ENCODE peak calls at places on chromosomes 5 and 9, in ten cellular contexts. E is OCI-LY7, Y is body of pancreas, L is left lung, W is fibroblast of the aortic adventitia, X is A549, D is AG09309, M is colonic mucosa, O is stomach, S is uterus. H is an unnamed sample.

GRCh38 chr9:133119039-133119438 is 2.0 kb downstream of the RALGDS start:
- DNase-seq in D (no peak), L (peak), X (no peak), E (no peak), S (peak), M (no peak), W (no peak), O (no peak), Y (no peak), H (no peak)

GRCh38 chr9:28770827-28771226 is 1197.5 kb upstream of the C9orf72 start:
- DNase-seq in X (no peak), S (no peak), D (no peak), O (no peak), W (no peak), M (no peak), E (no peak), Y (no peak), L (no peak), H (no peak)

GRCh38 chr5:132812949-132813598 is at the start of gene SOWAHA:
- DNase-seq in X (peak), Y (peak), W (no peak), L (no peak), M (peak), S (no peak), E (no peak), D (no peak), O (peak), H (no peak)

GRCh38 chr9:106632621-106633020 is 230.3 kb upstream of the ZNF462 start:
- DNase-seq in M (no peak), S (no peak), E (no peak), X (no peak), D (no peak), L (no peak), O (no peak), Y (no peak), W (no peak), H (no peak)

GRCh38 chr5:81044868-81045267 is 84.7 kb downstream of the RASGRF2 start:
- DNase-seq in Y (no peak), S (no peak), X (no peak), O (no peak), W (no peak), L (no peak), D (no peak), M (no peak), E (no peak), H (no peak)

GRCh38 chr9:128148509-128149000 is 698 bp upstream of the LCN2 start:
- DNase-seq in M (no peak), W (no peak), E (no peak), L (peak), X (no peak), S (no peak), D (no peak), Y (no peak), O (no peak), H (no peak)

GRCh38 chr9:97508852-97509251 is 7.4 kb downstream of the TMOD1 start:
- DNase-seq in W (no peak), M (no peak), L (no peak), S (no peak), X (no peak), D (no peak), O (no peak), E (no peak), Y (no peak), H (no peak)

GRCh38 chr9:124567362-124567761 is 60.2 kb upstream of the NR5A1 start:
- DNase-seq in S (no peak), L (no peak), D (no peak), X (no peak), Y (no peak), W (no peak), O (no peak), M (no peak), E (no peak), H (no peak)

GRCh38 chr5:113202904-113203716 is 226.5 kb downstream of the DCP2 start:
- DNase-seq in E (no peak), Y (no peak), L (peak), X (no peak), D (no peak), S (no peak), M (no peak), W (no peak), O (peak), H (no peak)

GRCh38 chr5:56698463-56699381 is 116.6 kb upstream of the MAP3K1 start:
- DNase-seq in Y (no peak), D (no peak), L (no peak), M (no peak), X (no peak), S (no peak), W (no peak), E (no peak), O (peak), H (no peak)

GRCh38 chr5:96083361-96083881 is 121.8 kb upstream of the ELL2 start:
- DNase-seq in X (no peak), E (no peak), S (no peak), D (no peak), O (no peak), M (no peak), W (no peak), Y (no peak), L (no peak), H (no peak)

GRCh38 chr9:79764377-79764776 is 192.6 kb downstream of the TLE4 start:
- DNase-seq in X (peak), L (no peak), O (no peak), M (peak), E (no peak), W (peak), Y (peak), D (peak), S (peak), H (no peak)

GRCh38 chr9:114837923-114838322 is 32.1 kb upstream of the TNFSF15 start:
- DNase-seq in O (no peak), Y (no peak), D (no peak), W (no peak), L (no peak), S (no peak), E (no peak), M (no peak), X (no peak), H (no peak)

GRCh38 chr9:68538200-68538599 is 2.5 kb downstream of the TMEM252 start:
- DNase-seq in L (no peak), S (peak), D (no peak), M (no peak), E (no peak), X (no peak), Y (no peak), W (no peak), O (no peak), H (no peak)

GRCh38 chr5:180815241-180816031 is 12.8 kb upstream of the MGAT1 start:
- DNase-seq in M (no peak), E (no peak), W (no peak), X (no peak), D (no peak), Y (no peak), L (no peak), O (no peak), S (no peak), H (no peak)

GRCh38 chr5:1312993-1313833 is 18.3 kb upstream of the TERT start:
- DNase-seq in L (no peak), X (no peak), O (peak), E (peak), Y (no peak), S (no peak), M (no peak), D (no peak), W (no peak), H (peak)

GRCh38 chr9:119802115-119802514 is 432.9 kb upstream of the BRINP1 start:
- DNase-seq in M (no peak), S (no peak), L (no peak), X (no peak), D (no peak), Y (no peak), O (no peak), W (no peak), E (no peak), H (no peak)

GRCh38 chr9:127121628-127122175 is 733 bp downstream of the ANGPTL2 start:
- DNase-seq in Y (no peak), W (peak), M (no peak), E (no peak), L (no peak), D (no peak), S (peak), O (no peak), X (no peak), H (no peak)
- TF ChIP-seq CTCF in Y (no peak), W (no peak), M (no peak), E (no peak), L (no peak), D (peak), S (no peak), O (no peak), X (no peak), H (no peak)

GRCh38 chr9:14209399-14209990 is 104.4 kb downstream of the NFIB start:
- DNase-seq in M (no peak), Y (no peak), S (no peak), O (no peak), X (no peak), D (no peak), L (no peak), E (no peak), W (no peak), H (no peak)
- H3K4me3 ChIP-seq in M (no peak), Y (no peak), S (no peak), O (no peak), X (no peak), D (no peak), L (no peak), E (no peak), W (no peak), H (no peak)

DNA sequence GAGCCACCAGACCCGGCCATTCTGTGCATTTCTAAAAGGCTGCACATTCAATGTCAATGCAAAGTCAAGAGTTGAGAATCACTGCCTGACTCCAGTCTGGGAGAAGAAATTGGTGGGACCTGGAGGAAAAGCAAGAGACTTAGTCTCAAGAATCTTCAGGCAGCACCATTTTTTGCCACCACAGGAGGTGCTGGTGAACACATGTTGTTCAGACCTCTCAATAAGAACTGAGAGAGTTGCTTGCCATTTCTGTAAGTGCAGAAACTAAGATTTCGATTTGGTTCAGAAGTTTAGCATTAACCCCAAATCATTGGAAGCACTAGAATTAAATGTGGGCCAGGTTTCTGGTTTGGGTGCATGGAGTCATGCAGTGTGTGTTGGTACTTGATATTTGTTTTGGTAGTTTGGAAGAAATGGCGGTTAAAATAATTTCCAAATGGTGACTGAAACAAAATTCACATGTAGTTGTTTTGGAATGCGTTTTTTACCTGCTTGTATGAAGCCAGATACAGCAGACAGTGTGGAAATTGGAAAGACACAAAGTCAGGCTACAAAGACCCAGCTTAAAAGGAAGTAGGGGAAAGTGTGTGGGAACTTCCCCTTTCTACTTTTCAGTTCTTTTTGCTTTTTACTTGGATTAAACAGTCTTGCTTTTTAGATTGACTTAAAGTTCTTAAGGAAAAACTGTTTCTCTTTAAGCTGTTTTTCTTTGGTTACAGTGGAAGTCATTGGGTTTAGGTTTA is 20.4 kb downstream of the PDE8B start:
- DNase-seq in E (peak), D (no peak), X (no peak), M (no peak), W (no peak), O (no peak), L (no peak), S (no peak), Y (no peak), H (no peak)
- TF ChIP-seq CTCF in E (peak), D (peak), X (peak), M (no peak), W (no peak), O (no peak), L (peak), S (no peak), Y (no peak), H (peak)

GRCh38 chr9:89605181-89606048 is 603 bp downstream of the GADD45G start:
- DNase-seq in M (peak), Y (peak), D (no peak), E (no peak), W (peak), O (peak), S (peak), L (peak), X (no peak), H (no peak)
- H3K4me3 ChIP-seq in M (peak), Y (peak), D (peak), E (no peak), W (peak), O (peak), S (peak), L (peak), X (peak), H (peak)

GRCh38 chr5:137310051-137310730 is 188.9 kb downstream of the SPOCK1 start:
- DNase-seq in X (peak), S (no peak), D (peak), M (no peak), E (no peak), W (peak), O (no peak), L (no peak), Y (no peak), H (no peak)
- TF ChIP-seq CTCF in X (no peak), S (no peak), D (no peak), M (no peak), E (no peak), W (no peak), O (no peak), L (no peak), Y (no peak), H (no peak)

DNA sequence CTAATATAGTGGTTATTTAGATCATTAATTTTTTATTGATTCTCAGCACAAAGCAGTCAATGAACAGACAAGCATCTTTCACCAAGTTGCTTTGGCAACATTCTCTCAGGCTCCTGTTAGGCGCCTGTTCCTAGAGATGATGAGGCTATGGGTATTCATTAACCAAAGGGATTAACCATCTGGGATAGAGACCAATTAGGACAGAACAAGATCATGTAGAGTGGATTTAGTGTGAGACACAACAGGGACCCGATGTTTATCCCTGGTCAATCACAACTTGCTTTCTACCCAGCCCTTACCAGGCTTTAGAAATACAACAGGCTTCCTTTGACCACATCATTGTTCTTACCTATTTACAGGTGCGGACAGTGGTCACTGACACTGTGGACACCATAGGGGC is 82.2 kb downstream of the PJA2 start:
- DNase-seq in L (no peak), S (no peak), E (no peak), M (no peak), Y (no peak), O (no peak), W (no peak), X (no peak), D (no peak), H (no peak)
- H3K4me3 ChIP-seq in L (no peak), S (no peak), E (no peak), M (no peak), Y (no peak), O (no peak), W (no peak), X (no peak), D (no peak), H (no peak)